ENCODE peak calls at places on chromosomes 13 and 19, in five cellular contexts. Z is K562, R is HCT116, H is HepG2, J is GM12878. K is an unnamed sample.
A peak's percentile ranks its signal among the peaks of the same experiment; 100 is the strongest.

GRCh38 chr19:33443638-33444195 is 70.2 kb downstream of the CEBPG start:
- DNase-seq in H (no peak), Z (no peak), J (no peak), R (no peak), K (no peak)

GRCh38 chr13:52760078-52760477 is 20.5 kb upstream of the CNMD start:
- DNase-seq in R (no peak), H (no peak), Z (no peak), J (no peak), K (no peak)

GRCh38 chr13:38575427-38575826 is 111.5 kb upstream of the FREM2 start:
- DNase-seq in H (no peak), R (no peak), Z (no peak), J (no peak), K (no peak)

GRCh38 chr19:41541990-41542584 is 33.9 kb upstream of the CEACAM21 start:
- DNase-seq in J (no peak), Z (peak; percentile 44), R (peak; percentile 36), H (peak; percentile 31), K (peak; percentile 34)

GRCh38 chr13:93882086-93882651 is 597.3 kb downstream of the DCT start:
- DNase-seq in R (no peak), Z (no peak), H (no peak), J (no peak), K (no peak)

GRCh38 chr13:110347535-110348308 is 40.6 kb downstream of the COL4A2 start:
- DNase-seq in J (no peak), H (peak; percentile 7), R (peak; percentile 41), Z (no peak), K (no peak)

GRCh38 chr19:29947871-29948270 is 5.8 kb downstream of the URI1 start:
- DNase-seq in J (no peak), Z (no peak), H (no peak), R (no peak), K (no peak)

GRCh38 chr19:44315883-44316282 is 11.1 kb upstream of the ZNF235 start:
- DNase-seq in H (no peak), Z (no peak), R (no peak), J (no peak), K (no peak)

GRCh38 chr19:11041966-11042627 is 47.2 kb upstream of the LDLR start:
- DNase-seq in H (no peak), Z (no peak), J (no peak), R (no peak), K (no peak)

GRCh38 chr19:40433391-40434216 is 7.8 kb upstream of the SERTAD1 start:
- DNase-seq in Z (peak; percentile 93), R (no peak), H (peak; percentile 78), J (no peak), K (peak; percentile 95)

GRCh38 chr13:37173214-37173613 is 67.8 kb upstream of the CSNK1A1L start:
- DNase-seq in J (no peak), Z (no peak), R (no peak), H (no peak), K (no peak)

GRCh38 chr13:40502236-40502635 is 164.2 kb downstream of the FOXO1 start:
- DNase-seq in Z (no peak), J (no peak), H (no peak), R (no peak), K (no peak)

GRCh38 chr13:41995946-41996345 is 35.0 kb upstream of the VWA8 start:
- DNase-seq in Z (peak; percentile 68), J (no peak), R (no peak), H (peak; percentile 4), K (no peak)

GRCh38 chr19:16037424-16038195 is 38.7 kb upstream of the TPM4 start:
- DNase-seq in J (no peak), H (no peak), Z (no peak), R (no peak), K (peak; percentile 23)

GRCh38 chr13:74920945-74921725 is 560.8 kb downstream of the TBC1D4 start:
- DNase-seq in J (no peak), H (no peak), R (no peak), Z (peak; percentile 5), K (no peak)

GRCh38 chr19:4186087-4186993 is 3.9 kb downstream of the ANKRD24 start:
- DNase-seq in J (no peak), H (peak; percentile 67), R (peak; percentile 61), Z (peak; percentile 87), K (peak; percentile 90)

GRCh38 chr13:61954092-61954491 is 538.4 kb upstream of the PCDH20 start:
- DNase-seq in Z (no peak), J (no peak), R (peak; percentile 19), H (peak; percentile 4), K (peak; percentile 14)

GRCh38 chr13:55160911-55161310 is 1979.8 kb upstream of the PRR20A start:
- DNase-seq in R (no peak), H (no peak), Z (no peak), J (no peak), K (no peak)

GRCh38 chr13:46150134-46150693 is 31.8 kb downstream of the LCP1 start:
- DNase-seq in R (no peak), Z (no peak), J (no peak), H (no peak), K (no peak)

GRCh38 chr19:12840091-12841079 is 2.1 kb downstream of the MAST1 start:
- DNase-seq in H (no peak), R (peak; percentile 93), J (no peak), Z (peak; percentile 93), K (peak; percentile 90)

GRCh38 chr13:95641961-95642621 is 2.4 kb downstream of the DZIP1 start:
- DNase-seq in R (no peak), H (peak; percentile 44), J (no peak), Z (no peak), K (peak; percentile 77)

GRCh38 chr19:22052644-22053013 is 345 bp downstream of the ZNF257 start:
- DNase-seq in Z (no peak), J (no peak), R (no peak), H (no peak), K (peak; percentile 25)

GRCh38 chr13:47121092-47121763 is 224.4 kb upstream of the HTR2A start:
- DNase-seq in Z (peak; percentile 9), J (no peak), H (no peak), R (no peak), K (no peak)

GRCh38 chr19:31955884-31956283 is 389.5 kb upstream of the ZNF507 start:
- DNase-seq in H (no peak), R (no peak), J (no peak), Z (no peak), K (no peak)

GRCh38 chr13:99307648-99308339 is 595 bp upstream of the GPR183 start:
- DNase-seq in R (no peak), Z (no peak), J (no peak), H (no peak), K (no peak)

GRCh38 chr13:30450066-30450465 is 15.7 kb downstream of the HMGB1 start:
- DNase-seq in J (no peak), Z (no peak), H (no peak), R (no peak), K (no peak)

GRCh38 chr19:10553087-10553667 is 9.5 kb downstream of the ATG4D start:
- DNase-seq in J (no peak), H (no peak), Z (no peak), R (no peak), K (no peak)

GRCh38 chr19:5023128-5023571 is 54.2 kb downstream of the KDM4B start:
- DNase-seq in R (no peak), H (no peak), J (no peak), Z (no peak), K (no peak)

GRCh38 chr19:35399948-35400772 is 29.3 kb downstream of the GPR42 start:
- DNase-seq in H (no peak), Z (no peak), R (no peak), J (no peak), K (no peak)
- TF ChIP-seq ZBTB33 in H (no peak), Z (no peak), R (no peak), J (no peak), K (no peak)

GRCh38 chr13:49560270-49561063 is 24.9 kb downstream of the RCBTB1 start:
- DNase-seq in R (no peak), H (peak; percentile 68), J (no peak), Z (no peak), K (no peak)
- TF ChIP-seq YY1 in R (no peak), H (no peak), J (no peak), Z (no peak), K (no peak)

GRCh38 chr13:21852043-21852442 is 181.2 kb downstream of the FGF9 start:
- DNase-seq in H (no peak), R (no peak), J (no peak), Z (no peak), K (no peak)
- TF ChIP-seq ZBTB33 in H (no peak), R (no peak), J (no peak), Z (no peak), K (no peak)

GRCh38 chr19:38656171-38656981 is 8.9 kb downstream of the ACTN4 start:
- DNase-seq in J (no peak), H (peak; percentile 95), Z (no peak), R (no peak), K (no peak)

GRCh38 chr19:38654478-38655079 is 7.1 kb downstream of the ACTN4 start:
- DNase-seq in Z (no peak), R (no peak), H (no peak), J (no peak), K (no peak)

GRCh38 chr19:38657633-38658222 is 10.3 kb downstream of the ACTN4 start:
- DNase-seq in R (peak; percentile 71), J (no peak), Z (no peak), H (no peak), K (no peak)

GRCh38 chr19:38653028-38653571 is 5.7 kb downstream of the ACTN4 start:
- DNase-seq in H (peak; percentile 85), J (no peak), Z (no peak), R (no peak), K (no peak)

GRCh38 chr19:38655148-38655824 is 7.8 kb downstream of the ACTN4 start:
- DNase-seq in Z (no peak), J (no peak), H (no peak), R (no peak), K (no peak)
- TF ChIP-seq YY1 in Z (no peak), J (no peak), H (no peak), R (no peak), K (no peak)

DNA sequence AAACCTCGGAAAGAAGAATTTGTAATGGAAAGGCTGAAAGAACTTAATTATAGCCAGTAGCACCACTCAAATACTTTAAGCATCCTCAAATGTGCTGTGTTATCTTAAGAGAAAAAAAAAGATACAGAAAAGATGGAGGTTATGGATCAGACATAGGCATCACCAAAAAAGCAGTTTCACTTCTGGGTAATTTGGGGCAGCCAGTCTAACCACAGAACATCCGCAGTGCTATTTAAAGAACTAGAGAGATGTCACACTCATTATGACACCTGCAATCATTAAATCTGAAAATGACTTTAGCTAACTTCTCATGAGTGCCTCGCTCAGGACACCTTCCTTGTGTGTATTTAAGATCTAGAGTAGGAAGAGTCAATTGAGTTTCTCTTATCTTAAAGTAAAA is 211.8 kb downstream of the RBM26 start:
- DNase-seq in R (no peak), J (peak; percentile 92), Z (no peak), H (no peak), K (no peak)
- TF ChIP-seq ZBTB33 in R (no peak), J (no peak), Z (no peak), H (no peak), K (no peak)

GRCh38 chr19:45638930-45639729 is at the start of gene EML2:
- DNase-seq in Z (peak; percentile 84), H (peak; percentile 24), R (no peak), J (no peak), K (peak; percentile 15)
- TF ChIP-seq YY1 in Z (peak; percentile 25), H (peak; percentile 66), R (no peak), J (peak; percentile 83), K (no peak)